ENCODE peak calls at places on chromosomes 3 and 15, in seven cellular contexts. H is AG10803, G is DND-41, X is spleen, D is BJ, W is mammary epithelial cell, N is MM.1S. S is an unnamed sample.
A peak's percentile ranks its signal among the peaks of the same experiment; 100 is the strongest.

GRCh38 chr3:188338081-188338480 is 184.1 kb downstream of the LPP start:
- DNase-seq in H (peak; percentile 55), G (no peak), X (no peak), D (no peak), W (no peak), N (no peak), S (no peak)

GRCh38 chr3:43759297-43759782 is 68.6 kb downstream of the ABHD5 start:
- DNase-seq in H (peak; percentile 87), G (no peak), X (no peak), D (peak; percentile 79), W (peak; percentile 67), N (no peak), S (no peak)

GRCh38 chr15:72236381-72237285 is 5.6 kb upstream of the PKM start:
- DNase-seq in H (no peak), G (no peak), X (no peak), D (no peak), W (no peak), N (no peak), S (no peak)

GRCh38 chr15:64096486-64097431 is 977 bp downstream of the SNX1 start:
- DNase-seq in H (peak; percentile 30), G (no peak), X (no peak), D (no peak), W (peak; percentile 42), N (peak; percentile 17), S (peak; percentile 24)

GRCh38 chr3:148757238-148757930 is 59.7 kb downstream of the AGTR1 start:
- DNase-seq in H (peak; percentile 91), G (no peak), X (no peak), D (peak; percentile 1), W (peak; percentile 1), N (no peak), S (no peak)

GRCh38 chr15:79099692-79100091 is 9.1 kb upstream of the RASGRF1 start:
- DNase-seq in H (no peak), G (no peak), X (no peak), D (no peak), W (no peak), N (no peak), S (no peak)

GRCh38 chr3:97612632-97613031 is 151.9 kb upstream of the ARL6 start:
- DNase-seq in H (no peak), G (no peak), X (no peak), D (no peak), W (no peak), N (no peak), S (no peak)

GRCh38 chr15:88506628-88507027 is 39.1 kb downstream of the MRPS11 start:
- DNase-seq in H (no peak), G (no peak), X (no peak), D (no peak), W (no peak), N (no peak), S (no peak)

GRCh38 chr3:143277531-143277930 is 158.0 kb downstream of the CHST2 start:
- DNase-seq in H (no peak), G (no peak), X (no peak), D (no peak), W (no peak), N (no peak), S (no peak)

GRCh38 chr3:58016710-58017109 is 8.5 kb downstream of the FLNB start:
- DNase-seq in H (no peak), G (no peak), X (no peak), D (no peak), W (no peak), N (no peak), S (no peak)

GRCh38 chr3:50162034-50162883 is 7.1 kb downstream of the SEMA3F start:
- DNase-seq in H (no peak), G (no peak), X (no peak), D (no peak), W (no peak), N (no peak), S (no peak)

GRCh38 chr15:68626739-68627138 is 47.9 kb downstream of the CORO2B start:
- DNase-seq in H (no peak), G (no peak), X (no peak), D (no peak), W (peak; percentile 53), N (no peak), S (no peak)

GRCh38 chr15:45168751-45169551 is 18.8 kb downstream of the SHF start:
- DNase-seq in H (no peak), G (no peak), X (no peak), D (no peak), W (no peak), N (no peak), S (no peak)

GRCh38 chr3:84958495-84959469 is at the start of gene CADM2:
- DNase-seq in H (peak; percentile 75), G (no peak), X (peak; percentile 91), D (peak; percentile 8), W (peak; percentile 75), N (peak; percentile 92), S (peak; percentile 77)

GRCh38 chr3:23804441-23805227 is 1.1 kb upstream of the UBE2E1 start:
- DNase-seq in H (no peak), G (no peak), X (no peak), D (no peak), W (peak; percentile 49), N (no peak), S (no peak)

GRCh38 chr3:99921986-99922385 is 104.3 kb downstream of the CMSS1 start:
- DNase-seq in H (no peak), G (no peak), X (no peak), D (no peak), W (no peak), N (no peak), S (no peak)

GRCh38 chr3:8301977-8302589 is 199.5 kb upstream of the LMCD1 start:
- DNase-seq in H (peak; percentile 68), G (peak; percentile 29), X (no peak), D (no peak), W (peak; percentile 30), N (peak; percentile 40), S (peak; percentile 49)

GRCh38 chr15:43868412-43868811 is 41.6 kb downstream of the WDR76 start:
- DNase-seq in H (no peak), G (no peak), X (no peak), D (no peak), W (no peak), N (no peak), S (no peak)

GRCh38 chr3:154040283-154040682 is 80.9 kb upstream of the ARHGEF26 start:
- DNase-seq in H (peak; percentile 15), G (no peak), X (no peak), D (no peak), W (peak; percentile 16), N (peak; percentile 65), S (peak; percentile 27)

GRCh38 chr15:68939501-68939900 is 9.2 kb downstream of the SPESP1 start:
- DNase-seq in H (no peak), G (no peak), X (no peak), D (no peak), W (no peak), N (no peak), S (no peak)

GRCh38 chr15:62083168-62084154 is 16.7 kb downstream of the C2CD4A start:
- DNase-seq in H (no peak), G (no peak), X (no peak), D (no peak), W (no peak), N (no peak), S (no peak)

GRCh38 chr15:60830479-60830878 is 351.5 kb upstream of the ICE2 start:
- DNase-seq in H (peak; percentile 90), G (no peak), X (no peak), D (peak; percentile 77), W (no peak), N (no peak), S (no peak)

DNA sequence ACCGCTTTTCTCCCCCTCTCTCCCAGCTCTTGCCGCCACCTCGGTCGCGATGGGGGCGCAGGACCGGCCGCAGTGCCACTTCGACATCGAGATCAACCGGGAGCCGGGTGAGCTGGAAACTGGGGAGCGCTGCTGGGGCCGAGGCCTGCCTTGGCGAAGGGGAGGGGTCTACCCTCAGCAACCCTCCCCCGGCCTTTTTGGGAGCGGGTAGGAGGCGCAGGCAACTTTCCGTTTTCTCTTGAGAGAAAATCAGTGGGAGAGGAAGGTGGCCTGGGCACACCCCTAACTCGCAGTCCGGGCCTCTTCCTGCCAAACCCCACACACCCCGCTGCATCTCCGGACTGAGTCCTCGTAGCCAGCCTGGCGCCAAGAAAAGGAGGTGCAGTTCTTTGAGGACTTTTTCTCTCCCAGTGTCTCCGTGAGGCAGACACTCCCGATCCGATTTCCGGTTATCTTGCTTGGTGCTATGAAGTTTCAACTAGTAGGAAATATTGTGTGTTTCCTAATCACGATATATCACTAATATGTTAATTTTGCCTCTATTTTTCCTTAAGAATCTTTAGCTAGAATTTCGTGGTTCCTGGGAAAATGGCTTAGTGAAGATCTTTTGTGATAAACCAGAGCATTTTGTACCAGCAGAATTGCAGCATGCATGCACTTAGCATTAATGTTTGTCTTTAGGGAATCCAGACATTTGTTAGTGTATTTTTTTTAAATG is 631 bp downstream of the NKTR start:
- DNase-seq in H (peak; percentile 68), G (peak; percentile 73), X (no peak), D (peak; percentile 25), W (peak; percentile 81), N (peak; percentile 70), S (peak; percentile 68)
- H3K4me3 ChIP-seq in H (peak overlapping the region; percentile 66), G (peak overlapping the region; percentile 63), X (peak overlapping the region; percentile 84), D (peak overlapping the region; percentile 93), W (peak overlapping the region; percentile 99), N (peak overlapping the region; percentile 93), S (peak overlapping the region; percentile 91)

DNA sequence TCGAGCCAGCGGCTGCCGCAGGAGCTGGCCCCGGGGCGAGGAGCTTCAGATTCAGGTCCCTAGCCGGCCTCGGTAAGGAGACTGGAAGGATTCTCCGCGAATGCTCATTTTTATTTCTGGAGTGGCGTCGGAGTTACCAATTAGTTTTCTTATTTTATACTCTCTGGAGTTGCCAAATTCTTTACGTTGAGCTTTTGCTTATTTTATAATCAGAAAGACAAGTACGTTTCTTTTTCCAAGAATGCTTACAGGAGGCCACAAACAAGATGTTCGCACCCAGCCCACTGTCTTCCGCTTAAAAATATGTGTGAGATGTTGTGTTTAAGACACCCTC is 453 bp upstream of the GPR156 start:
- DNase-seq in H (no peak), G (no peak), X (no peak), D (no peak), W (no peak), N (no peak), S (no peak)
- H3K4me3 ChIP-seq in H (peak overlapping the region; percentile 50), G (no peak overlapping the region), X (peak overlapping the region; percentile 46), D (peak overlapping the region; percentile 49), W (peak overlapping the region; percentile 18), N (no peak overlapping the region), S (no peak overlapping the region)

DNA sequence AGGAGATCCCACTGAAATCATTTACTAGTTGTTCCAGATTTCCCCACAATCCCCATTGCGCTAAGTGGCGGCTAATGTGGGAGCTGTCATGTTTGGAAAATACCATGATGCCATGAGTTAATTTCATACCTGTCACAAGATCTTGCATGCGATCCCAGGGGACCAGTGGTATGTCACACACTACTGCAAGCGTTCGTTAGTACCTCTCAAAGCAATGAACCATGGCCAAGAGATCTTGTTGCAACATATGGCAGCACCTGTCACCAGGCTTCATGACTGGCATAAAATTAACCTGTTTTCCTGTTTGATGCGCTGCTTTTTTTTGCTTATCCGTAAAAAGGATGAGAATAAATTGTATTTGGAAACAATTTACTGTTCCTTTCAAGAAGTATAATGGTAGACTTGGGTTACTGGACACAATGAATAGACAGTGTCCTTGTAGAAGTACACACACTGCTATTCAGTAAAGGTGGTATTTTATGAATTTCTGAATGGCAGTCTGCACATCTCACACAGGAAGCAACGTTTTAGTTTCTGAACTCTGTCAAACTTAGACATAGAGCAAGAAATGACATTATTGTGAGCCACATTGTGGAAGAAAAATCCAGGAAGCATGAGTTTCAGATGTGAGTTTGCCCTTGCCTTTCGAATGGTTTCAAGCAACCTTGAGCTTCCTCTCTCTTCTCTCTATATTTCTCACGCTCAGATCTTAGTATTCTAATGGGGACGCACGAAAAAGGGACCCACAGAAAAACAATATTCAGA is 81.9 kb downstream of the CHL1 start:
- DNase-seq in H (no peak), G (no peak), X (no peak), D (no peak), W (no peak), N (no peak), S (no peak)
- H3K4me3 ChIP-seq in H (no peak overlapping the region), G (no peak overlapping the region), X (no peak overlapping the region), D (no peak overlapping the region), W (no peak overlapping the region), N (no peak overlapping the region), S (no peak overlapping the region)

GRCh38 chr15:66390670-66391069 is 4.0 kb downstream of the MAP2K1 start:
- DNase-seq in H (no peak), G (peak; percentile 61), X (no peak), D (no peak), W (peak; percentile 63), N (peak; percentile 27), S (peak; percentile 69)
- H3K4me3 ChIP-seq in H (no peak overlapping the region), G (peak overlapping the region; percentile 64), X (no peak overlapping the region), D (no peak overlapping the region), W (no peak overlapping the region), N (no peak overlapping the region), S (peak overlapping the region; percentile 7)